ENCODE peak calls at places on chromosomes 13 and 19, in eight cellular contexts. K is T-helper 2 cell; R is CD4-positive, alpha-beta memory T cell; N is transverse colon; Y is stimulated activated CD4-positive, alpha-beta T cell treated with anti-CD3 and anti-CD28 coated beads, Interleukin-12 subunit alpha, Interleukin-12 subunit beta, amount 100 ng/mL, for 24 hours; X is neural progenitor cell; V is NCI-H748 treated with DMSO at 0.1 percent for 48 hours; D is activated naive CD4-positive, alpha-beta T cell treated with anti-CD3 and anti-CD28 coated beads for 36 hours. O is an unnamed sample.

GRCh38 chr13:78595458-78595818 is 7.9 kb downstream of the POU4F1 start:
- DNase-seq in K (no peak), R (no peak), N (no peak), Y (no peak), X (peak), V (no peak), D (no peak), O (no peak)

GRCh38 chr19:45306040-45306439 is 16.6 kb downstream of the CKM start:
- DNase-seq in K (no peak), R (no peak), N (no peak), Y (no peak), X (no peak), V (no peak), D (no peak), O (no peak)

GRCh38 chr19:11191273-11191755 is 6.0 kb downstream of the KANK2 start:
- DNase-seq in K (no peak), R (no peak), N (peak), Y (no peak), X (no peak), V (no peak), D (no peak), O (no peak)

GRCh38 chr19:17766543-17767131 is 15.4 kb downstream of the FCHO1 start:
- DNase-seq in K (no peak), R (no peak), N (peak), Y (no peak), X (peak), V (peak), D (peak), O (peak)

GRCh38 chr19:11963566-11964355 is 1.1 kb upstream of the ZNF763 start:
- DNase-seq in K (peak), R (peak), N (peak), Y (peak), X (peak), V (peak), D (peak), O (peak)

GRCh38 chr13:70856025-70856424 is 747.8 kb upstream of the KLHL1 start:
- DNase-seq in K (no peak), R (no peak), N (no peak), Y (no peak), X (no peak), V (no peak), D (no peak), O (no peak)

GRCh38 chr19:42175952-42176648 is 41.4 kb downstream of the DEDD2 start:
- DNase-seq in K (no peak), R (no peak), N (no peak), Y (no peak), X (peak), V (peak), D (peak), O (no peak)

GRCh38 chr13:46738055-46738454 is 58.9 kb downstream of the ESD start:
- DNase-seq in K (no peak), R (no peak), N (no peak), Y (no peak), X (no peak), V (no peak), D (no peak), O (no peak)

GRCh38 chr19:15154002-15154612 is 46.7 kb downstream of the NOTCH3 start:
- DNase-seq in K (peak), R (no peak), N (peak), Y (peak), X (peak), V (peak), D (peak), O (no peak)

GRCh38 chr19:28737021-28737525 is 475.9 kb downstream of the UQCRFS1 start:
- DNase-seq in K (no peak), R (peak), N (no peak), Y (no peak), X (peak), V (peak), D (peak), O (no peak)

GRCh38 chr19:14181906-14182305 is 24.1 kb downstream of the ADGRL1 start:
- DNase-seq in K (no peak), R (no peak), N (no peak), Y (no peak), X (no peak), V (no peak), D (no peak), O (no peak)

GRCh38 chr13:113546571-113547247 is 37.8 kb upstream of the TFDP1 start:
- DNase-seq in K (no peak), R (no peak), N (peak), Y (no peak), X (no peak), V (no peak), D (no peak), O (no peak)

GRCh38 chr19:55287361-55288079 is 3.7 kb downstream of the BRSK1 start:
- DNase-seq in K (no peak), R (no peak), N (no peak), Y (no peak), X (no peak), V (no peak), D (no peak), O (no peak)

GRCh38 chr13:87661471-87661870 is 9.7 kb upstream of the SLITRK5 start:
- DNase-seq in K (no peak), R (no peak), N (no peak), Y (no peak), X (no peak), V (no peak), D (no peak), O (no peak)

GRCh38 chr13:92355213-92355612 is 871.4 kb upstream of the GPC6 start:
- DNase-seq in K (no peak), R (no peak), N (peak), Y (no peak), X (peak), V (peak), D (no peak), O (no peak)

GRCh38 chr19:34502582-34503545 is 21.3 kb downstream of the WTIP start:
- DNase-seq in K (no peak), R (no peak), N (no peak), Y (no peak), X (no peak), V (no peak), D (no peak), O (no peak)

GRCh38 chr13:90933097-90933826 is 414.2 kb upstream of the MIR17HG start:
- DNase-seq in K (no peak), R (no peak), N (no peak), Y (no peak), X (no peak), V (no peak), D (no peak), O (no peak)

GRCh38 chr13:95605426-95606125 is 38.9 kb downstream of the DZIP1 start:
- DNase-seq in K (no peak), R (no peak), N (no peak), Y (no peak), X (no peak), V (no peak), D (no peak), O (no peak)

GRCh38 chr13:93375491-93375890 is 148.9 kb downstream of the GPC6 start:
- DNase-seq in K (no peak), R (no peak), N (no peak), Y (no peak), X (no peak), V (no peak), D (no peak), O (no peak)

GRCh38 chr19:1377965-1378785 is 5.5 kb upstream of the NDUFS7 start:
- DNase-seq in K (no peak), R (no peak), N (no peak), Y (no peak), X (no peak), V (no peak), D (no peak), O (no peak)

GRCh38 chr19:48806518-48806817 is 4.4 kb downstream of the BCAT2 start:
- DNase-seq in K (peak), R (peak), N (no peak), Y (no peak), X (peak), V (no peak), D (peak), O (peak)

GRCh38 chr13:93249259-93249917 is 22.8 kb downstream of the GPC6 start:
- DNase-seq in K (no peak), R (no peak), N (no peak), Y (no peak), X (no peak), V (no peak), D (no peak), O (no peak)

GRCh38 chr19:33235996-33236350 is 10.3 kb upstream of the SLC7A10 start:
- DNase-seq in K (no peak), R (peak), N (no peak), Y (no peak), X (no peak), V (no peak), D (no peak), O (no peak)

GRCh38 chr19:8240274-8241229 is 31.4 kb downstream of the CERS4 start:
- DNase-seq in K (no peak), R (peak), N (peak), Y (peak), X (peak), V (no peak), D (peak), O (peak)

O was measured in activated T-cell treated with anti-CD3 and anti-CD28 coated beads, Interleukin-2, amount 50 U/mL, for 4 hours.